ENCODE peak calls at places on chromosomes 6 and 20, in eight cellular contexts. One of them, this sample, is unnamed.

GRCh38 chr20:57395111-57395959 is 4.1 kb downstream of the RBM38 start:
- DNase-seq in left cardiac atrium: peak
- DNase-seq in midbrain: peak
- DNase-seq in ACHN: no peak
- DNase-seq in NCI-H1930: no peak
- DNase-seq in H7: peak
- DNase-seq in T1000: no peak
- DNase-seq in hypothalamus: peak
- DNase-seq in this sample: peak

GRCh38 chr6:51529240-51529639 is 558.2 kb downstream of the PKHD1 start:
- DNase-seq in hypothalamus: no peak
- DNase-seq in H7: no peak
- DNase-seq in ACHN: no peak
- DNase-seq in T1000: no peak
- DNase-seq in midbrain: no peak
- DNase-seq in NCI-H1930: no peak
- DNase-seq in left cardiac atrium: no peak
- DNase-seq in this sample: no peak

GRCh38 chr6:122869437-122870024 is 80.5 kb downstream of the SMPDL3A start:
- DNase-seq in ACHN: peak
- DNase-seq in midbrain: peak
- DNase-seq in hypothalamus: no peak
- DNase-seq in H7: peak
- DNase-seq in NCI-H1930: peak
- DNase-seq in left cardiac atrium: no peak
- DNase-seq in T1000: peak
- DNase-seq in this sample: peak

GRCh38 chr6:111730835-111731234 is 125.2 kb upstream of the TRAF3IP2 start:
- DNase-seq in T1000: no peak
- DNase-seq in ACHN: no peak
- DNase-seq in midbrain: peak
- DNase-seq in left cardiac atrium: peak
- DNase-seq in H7: no peak
- DNase-seq in hypothalamus: peak
- DNase-seq in NCI-H1930: no peak
- DNase-seq in this sample: no peak

GRCh38 chr6:132079286-132079685 is 128.1 kb upstream of the CCN2 start:
- DNase-seq in left cardiac atrium: no peak
- DNase-seq in midbrain: no peak
- DNase-seq in T1000: no peak
- DNase-seq in hypothalamus: no peak
- DNase-seq in ACHN: no peak
- DNase-seq in NCI-H1930: no peak
- DNase-seq in H7: no peak
- DNase-seq in this sample: no peak

GRCh38 chr6:43095939-43096338 is 19.8 kb downstream of the PTK7 start:
- DNase-seq in H7: peak
- DNase-seq in left cardiac atrium: no peak
- DNase-seq in ACHN: no peak
- DNase-seq in T1000: no peak
- DNase-seq in midbrain: no peak
- DNase-seq in hypothalamus: no peak
- DNase-seq in NCI-H1930: no peak
- DNase-seq in this sample: no peak

GRCh38 chr20:8260837-8261241 is 128.8 kb downstream of the PLCB1 start:
- DNase-seq in left cardiac atrium: peak
- DNase-seq in hypothalamus: no peak
- DNase-seq in H7: no peak
- DNase-seq in NCI-H1930: no peak
- DNase-seq in T1000: no peak
- DNase-seq in midbrain: no peak
- DNase-seq in ACHN: no peak
- DNase-seq in this sample: no peak

GRCh38 chr6:153024401-153025017 is 22.0 kb upstream of the MTRF1L start:
- DNase-seq in ACHN: peak
- DNase-seq in NCI-H1930: peak
- DNase-seq in H7: peak
- DNase-seq in T1000: peak
- DNase-seq in midbrain: peak
- DNase-seq in hypothalamus: no peak
- DNase-seq in left cardiac atrium: no peak
- DNase-seq in this sample: no peak

GRCh38 chr6:154933181-154933827 is 61.8 kb upstream of the TIAM2 start:
- DNase-seq in hypothalamus: no peak
- DNase-seq in H7: no peak
- DNase-seq in ACHN: no peak
- DNase-seq in left cardiac atrium: no peak
- DNase-seq in midbrain: no peak
- DNase-seq in NCI-H1930: no peak
- DNase-seq in T1000: no peak
- DNase-seq in this sample: peak

GRCh38 chr6:161750677-161751076 is 476.8 kb upstream of the AGPAT4 start:
- DNase-seq in midbrain: no peak
- DNase-seq in NCI-H1930: no peak
- DNase-seq in H7: no peak
- DNase-seq in hypothalamus: no peak
- DNase-seq in ACHN: peak
- DNase-seq in T1000: no peak
- DNase-seq in left cardiac atrium: no peak
- DNase-seq in this sample: peak

GRCh38 chr20:8851446-8851845 is 217.4 kb upstream of the PLCB4 start:
- DNase-seq in ACHN: no peak
- DNase-seq in NCI-H1930: no peak
- DNase-seq in hypothalamus: no peak
- DNase-seq in H7: no peak
- DNase-seq in midbrain: no peak
- DNase-seq in left cardiac atrium: no peak
- DNase-seq in T1000: no peak
- DNase-seq in this sample: no peak

GRCh38 chr6:26233608-26234420 is 131.2 kb upstream of the BTN3A2 start:
- DNase-seq in H7: no peak
- DNase-seq in NCI-H1930: no peak
- DNase-seq in ACHN: peak
- DNase-seq in T1000: no peak
- DNase-seq in hypothalamus: no peak
- DNase-seq in left cardiac atrium: no peak
- DNase-seq in midbrain: peak
- DNase-seq in this sample: peak

GRCh38 chr20:48278961-48279481 is 493.7 kb upstream of the SULF2 start:
- DNase-seq in left cardiac atrium: no peak
- DNase-seq in hypothalamus: no peak
- DNase-seq in H7: no peak
- DNase-seq in midbrain: no peak
- DNase-seq in T1000: no peak
- DNase-seq in NCI-H1930: no peak
- DNase-seq in ACHN: no peak
- DNase-seq in this sample: no peak

GRCh38 chr6:73240730-73241129 is 15.4 kb upstream of the KHDC1L start:
- DNase-seq in left cardiac atrium: no peak
- DNase-seq in H7: no peak
- DNase-seq in T1000: no peak
- DNase-seq in NCI-H1930: no peak
- DNase-seq in ACHN: no peak
- DNase-seq in midbrain: no peak
- DNase-seq in hypothalamus: no peak
- DNase-seq in this sample: no peak

GRCh38 chr20:46700481-46700880 is 9.0 kb upstream of the SLC2A10 start:
- DNase-seq in T1000: no peak
- DNase-seq in midbrain: no peak
- DNase-seq in hypothalamus: no peak
- DNase-seq in ACHN: no peak
- DNase-seq in H7: no peak
- DNase-seq in NCI-H1930: no peak
- DNase-seq in left cardiac atrium: no peak
- DNase-seq in this sample: no peak

GRCh38 chr20:10530883-10531282 is 95.8 kb downstream of the SLX4IP start:
- DNase-seq in midbrain: no peak
- DNase-seq in ACHN: no peak
- DNase-seq in hypothalamus: no peak
- DNase-seq in T1000: no peak
- DNase-seq in NCI-H1930: no peak
- DNase-seq in left cardiac atrium: no peak
- DNase-seq in H7: no peak
- DNase-seq in this sample: no peak

GRCh38 chr20:45959956-45960630 is 11.9 kb downstream of the ZNF335 start:
- DNase-seq in left cardiac atrium: no peak
- DNase-seq in hypothalamus: no peak
- DNase-seq in T1000: no peak
- DNase-seq in H7: no peak
- DNase-seq in midbrain: no peak
- DNase-seq in NCI-H1930: no peak
- DNase-seq in ACHN: no peak
- DNase-seq in this sample: no peak

GRCh38 chr6:136463796-136464542 is 86.3 kb downstream of the MAP7 start:
- DNase-seq in T1000: no peak
- DNase-seq in ACHN: no peak
- DNase-seq in NCI-H1930: no peak
- DNase-seq in H7: no peak
- DNase-seq in left cardiac atrium: no peak
- DNase-seq in midbrain: no peak
- DNase-seq in hypothalamus: no peak
- DNase-seq in this sample: no peak

GRCh38 chr6:108638993-108639392 is 78.3 kb downstream of the FOXO3 start:
- DNase-seq in T1000: no peak
- DNase-seq in NCI-H1930: no peak
- DNase-seq in left cardiac atrium: no peak
- DNase-seq in midbrain: no peak
- DNase-seq in ACHN: no peak
- DNase-seq in H7: no peak
- DNase-seq in hypothalamus: no peak
- DNase-seq in this sample: no peak

GRCh38 chr6:44054635-44055559 is 72.4 kb downstream of the MRPL14 start:
- DNase-seq in NCI-H1930: no peak
- DNase-seq in left cardiac atrium: peak
- DNase-seq in ACHN: no peak
- DNase-seq in midbrain: no peak
- DNase-seq in hypothalamus: no peak
- DNase-seq in H7: peak
- DNase-seq in T1000: no peak
- DNase-seq in this sample: peak

GRCh38 chr20:23926941-23927872 is 47.7 kb upstream of the CST5 start:
- DNase-seq in NCI-H1930: no peak
- DNase-seq in midbrain: no peak
- DNase-seq in H7: no peak
- DNase-seq in hypothalamus: no peak
- DNase-seq in left cardiac atrium: no peak
- DNase-seq in ACHN: no peak
- DNase-seq in T1000: no peak
- DNase-seq in this sample: no peak

GRCh38 chr20:24605937-24606455 is 136.6 kb downstream of the SYNDIG1 start:
- DNase-seq in T1000: no peak
- DNase-seq in NCI-H1930: no peak
- DNase-seq in H7: no peak
- DNase-seq in ACHN: no peak
- DNase-seq in midbrain: no peak
- DNase-seq in left cardiac atrium: no peak
- DNase-seq in hypothalamus: no peak
- DNase-seq in this sample: no peak

GRCh38 chr6:105798057-105798456 is 288.1 kb upstream of the PRDM1 start:
- DNase-seq in hypothalamus: no peak
- DNase-seq in T1000: peak
- DNase-seq in left cardiac atrium: no peak
- DNase-seq in NCI-H1930: no peak
- DNase-seq in ACHN: no peak
- DNase-seq in midbrain: no peak
- DNase-seq in H7: no peak
- DNase-seq in this sample: peak

GRCh38 chr6:31898200-31899011 is 908 bp upstream of the EHMT2 start:
- DNase-seq in T1000: no peak
- DNase-seq in NCI-H1930: peak
- DNase-seq in ACHN: peak
- DNase-seq in midbrain: peak
- DNase-seq in left cardiac atrium: no peak
- DNase-seq in hypothalamus: no peak
- DNase-seq in H7: peak
- DNase-seq in this sample: peak

GRCh38 chr6:12017876-12018401 is 5.8 kb downstream of the HIVEP1 start:
- DNase-seq in ACHN: no peak
- DNase-seq in left cardiac atrium: no peak
- DNase-seq in T1000: no peak
- DNase-seq in NCI-H1930: no peak
- DNase-seq in midbrain: no peak
- DNase-seq in hypothalamus: no peak
- DNase-seq in H7: no peak
- DNase-seq in this sample: no peak

GRCh38 chr20:7585126-7585679 is 355.1 kb downstream of the HAO1 start:
- DNase-seq in midbrain: no peak
- DNase-seq in left cardiac atrium: no peak
- DNase-seq in NCI-H1930: no peak
- DNase-seq in T1000: no peak
- DNase-seq in H7: no peak
- DNase-seq in ACHN: no peak
- DNase-seq in hypothalamus: no peak
- DNase-seq in this sample: no peak

GRCh38 chr6:128350416-128351254 is 169.8 kb downstream of the PTPRK start:
- DNase-seq in left cardiac atrium: no peak
- DNase-seq in midbrain: no peak
- DNase-seq in H7: no peak
- DNase-seq in hypothalamus: no peak
- DNase-seq in ACHN: peak
- DNase-seq in T1000: no peak
- DNase-seq in NCI-H1930: no peak
- DNase-seq in this sample: peak

GRCh38 chr6:125512621-125513020 is 210.9 kb upstream of the HDDC2 start:
- DNase-seq in NCI-H1930: no peak
- DNase-seq in H7: peak
- DNase-seq in ACHN: peak
- DNase-seq in midbrain: no peak
- DNase-seq in left cardiac atrium: no peak
- DNase-seq in hypothalamus: no peak
- DNase-seq in T1000: no peak
- DNase-seq in this sample: no peak

GRCh38 chr6:12228447-12229146 is 61.6 kb upstream of the EDN1 start:
- DNase-seq in left cardiac atrium: no peak
- DNase-seq in hypothalamus: no peak
- DNase-seq in T1000: no peak
- DNase-seq in H7: no peak
- DNase-seq in midbrain: no peak
- DNase-seq in ACHN: no peak
- DNase-seq in NCI-H1930: no peak
- DNase-seq in this sample: no peak

GRCh38 chr6:49326337-49326736 is 136.7 kb downstream of the MMUT start:
- DNase-seq in NCI-H1930: no peak
- DNase-seq in T1000: no peak
- DNase-seq in ACHN: peak
- DNase-seq in hypothalamus: no peak
- DNase-seq in left cardiac atrium: no peak
- DNase-seq in H7: no peak
- DNase-seq in midbrain: no peak
- DNase-seq in this sample: peak

GRCh38 chr20:51076841-51077543 is 54.1 kb upstream of the KCNG1 start:
- DNase-seq in hypothalamus: no peak
- DNase-seq in midbrain: no peak
- DNase-seq in T1000: no peak
- DNase-seq in ACHN: no peak
- DNase-seq in NCI-H1930: no peak
- DNase-seq in left cardiac atrium: no peak
- DNase-seq in H7: no peak
- DNase-seq in this sample: no peak

GRCh38 chr20:33653218-33653899 is 8.8 kb upstream of the C20orf144 start:
- DNase-seq in ACHN: peak
- DNase-seq in hypothalamus: no peak
- DNase-seq in H7: peak
- DNase-seq in midbrain: peak
- DNase-seq in left cardiac atrium: peak
- DNase-seq in T1000: peak
- DNase-seq in NCI-H1930: peak
- DNase-seq in this sample: no peak

GRCh38 chr6:5986847-5987246 is 19.9 kb downstream of the NRN1 start:
- DNase-seq in midbrain: no peak
- DNase-seq in T1000: no peak
- DNase-seq in ACHN: no peak
- DNase-seq in hypothalamus: no peak
- DNase-seq in NCI-H1930: no peak
- DNase-seq in left cardiac atrium: no peak
- DNase-seq in H7: no peak
- DNase-seq in this sample: no peak

GRCh38 chr6:10019851-10020250 is 395.0 kb downstream of the TFAP2A start:
- DNase-seq in H7: no peak
- DNase-seq in hypothalamus: no peak
- DNase-seq in T1000: no peak
- DNase-seq in ACHN: no peak
- DNase-seq in left cardiac atrium: no peak
- DNase-seq in NCI-H1930: no peak
- DNase-seq in midbrain: no peak
- DNase-seq in this sample: no peak